ENCODE peak calls at places on chromosomes 12 and 14, in eight cellular contexts. K is HepG2, Q is transverse colon, E is tibial nerve, A is IMR-90, U is esophagus muscularis mucosa, Z is Peyer's patch, X is esophagus squamous epithelium. R is an unnamed sample.

GRCh38 chr12:53443955-53444354 is 2.4 kb downstream of the PRR13 start:
- DNase-seq in A (no peak), U (no peak), K (peak), Q (no peak), Z (peak), E (no peak), X (no peak), R (no peak)

GRCh38 chr12:115385141-115385540 is 701.2 kb upstream of the TBX3 start:
- DNase-seq in A (no peak), K (no peak), Q (no peak), X (no peak), U (peak), Z (no peak), E (no peak), R (no peak)

GRCh38 chr12:62787606-62788005 is 147.3 kb downstream of the PPM1H start:
- DNase-seq in Z (no peak), E (no peak), K (no peak), U (no peak), X (no peak), Q (no peak), A (no peak), R (no peak)

GRCh38 chr12:84542289-84542688 is 370.3 kb downstream of the SLC6A15 start:
- DNase-seq in Z (no peak), A (no peak), Q (no peak), X (no peak), E (no peak), K (no peak), U (no peak), R (no peak)

GRCh38 chr14:94322648-94323570 is at the start of gene SERPINA6:
- DNase-seq in Q (no peak), A (peak), X (no peak), E (no peak), U (peak), K (peak), Z (no peak), R (no peak)

GRCh38 chr14:90624228-90624627 is 192.0 kb downstream of the TTC7B start:
- DNase-seq in U (no peak), Z (no peak), E (no peak), Q (no peak), X (no peak), K (peak), A (peak), R (no peak)

GRCh38 chr12:130667421-130667960 is 48.6 kb downstream of the RIMBP2 start:
- DNase-seq in X (no peak), Z (no peak), A (no peak), E (no peak), K (no peak), U (no peak), Q (no peak), R (no peak)

GRCh38 chr14:93219103-93219726 is 12.2 kb downstream of the UBR7 start:
- DNase-seq in Z (peak), K (peak), U (no peak), A (peak), X (no peak), Q (peak), E (peak), R (peak)

GRCh38 chr12:31019561-31020308 is 53.9 kb upstream of the DDX11 start:
- DNase-seq in U (no peak), E (no peak), Q (no peak), Z (no peak), A (no peak), K (no peak), X (no peak), R (no peak)

GRCh38 chr14:73613046-73613383 is 698 bp downstream of the ACOT6 start:
- DNase-seq in X (no peak), Z (no peak), U (no peak), A (no peak), E (peak), K (no peak), Q (no peak), R (no peak)

DNA sequence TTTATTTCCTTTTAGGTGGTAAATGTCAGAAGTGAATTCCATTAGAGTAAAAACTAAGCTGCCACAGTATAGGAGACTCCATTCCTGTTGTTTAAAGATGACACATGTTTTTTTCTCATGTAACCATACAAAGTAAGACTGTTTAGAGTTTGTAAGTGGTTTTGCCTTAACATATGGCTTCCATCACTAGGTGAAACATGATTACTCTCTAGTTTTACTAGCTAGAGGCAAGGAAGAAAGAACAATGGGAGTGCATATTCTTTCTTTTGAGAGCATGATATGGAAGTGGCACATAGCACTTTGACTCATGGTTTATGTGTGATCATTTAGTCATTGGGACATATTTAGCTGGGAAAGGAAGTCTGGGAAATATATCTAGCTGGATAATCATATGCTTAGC is 7.7 kb downstream of the ATF7IP start:
- DNase-seq in Q (no peak), E (no peak), X (no peak), K (no peak), Z (no peak), A (peak), U (no peak), R (no peak)
- H3K4me3 ChIP-seq in Q (no peak), E (no peak), X (no peak), K (no peak), Z (no peak), A (no peak), U (no peak), R (no peak)

DNA sequence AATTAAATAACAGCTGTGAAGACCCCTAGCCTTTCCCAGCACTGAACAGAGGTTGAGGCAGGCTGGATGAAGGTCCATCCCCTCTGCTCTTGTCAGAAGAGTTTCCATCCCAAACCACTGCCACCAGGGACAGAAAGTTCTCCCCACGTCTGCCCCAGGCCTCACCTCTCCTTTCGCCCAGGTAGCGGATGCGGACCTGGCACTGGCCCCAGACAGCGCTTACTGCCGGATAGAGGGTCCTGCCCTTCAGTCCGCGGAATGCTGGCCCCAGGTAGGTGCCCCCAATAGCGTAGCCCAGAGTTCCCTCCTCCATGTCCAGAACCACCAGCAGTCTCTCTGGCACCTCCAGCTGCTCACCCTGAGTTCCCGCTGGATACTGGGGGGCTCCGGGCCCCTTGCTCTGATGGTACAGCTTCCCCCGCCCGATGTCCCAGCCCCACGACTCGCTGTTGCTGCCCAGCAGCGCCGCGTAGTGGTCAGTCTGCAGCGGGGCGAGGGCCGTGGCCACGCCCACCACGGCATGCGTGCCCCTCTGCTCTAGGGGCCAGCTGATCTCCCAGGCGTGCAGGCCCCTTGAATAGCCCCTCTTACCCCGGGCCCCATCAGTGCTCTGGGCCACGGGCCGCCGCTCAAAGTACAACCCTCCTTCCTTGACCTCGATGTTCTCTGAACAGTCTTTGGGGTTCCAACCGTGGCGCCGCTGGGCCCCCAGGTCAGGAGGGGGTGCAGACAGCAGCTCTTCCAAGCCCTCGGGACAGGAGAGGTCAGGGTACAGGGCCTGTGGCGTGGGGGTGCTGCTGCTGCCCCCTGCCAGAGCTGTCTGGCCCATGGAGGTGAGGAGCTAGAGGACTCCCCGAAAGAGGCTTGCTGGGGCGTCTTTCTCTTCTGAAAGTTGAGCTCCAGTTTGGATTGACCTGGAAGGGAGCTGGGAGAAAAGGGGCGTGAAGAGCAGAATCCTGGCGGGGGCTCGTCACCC is 742 bp downstream of the SPSB2 start:
- DNase-seq in Z (peak), Q (peak), X (no peak), E (peak), U (no peak), K (peak), A (peak), R (peak)
- TF ChIP-seq POLR2A in Z (no peak), Q (no peak), X (no peak), E (no peak), U (no peak), K (no peak), A (no peak), R (no peak)

DNA sequence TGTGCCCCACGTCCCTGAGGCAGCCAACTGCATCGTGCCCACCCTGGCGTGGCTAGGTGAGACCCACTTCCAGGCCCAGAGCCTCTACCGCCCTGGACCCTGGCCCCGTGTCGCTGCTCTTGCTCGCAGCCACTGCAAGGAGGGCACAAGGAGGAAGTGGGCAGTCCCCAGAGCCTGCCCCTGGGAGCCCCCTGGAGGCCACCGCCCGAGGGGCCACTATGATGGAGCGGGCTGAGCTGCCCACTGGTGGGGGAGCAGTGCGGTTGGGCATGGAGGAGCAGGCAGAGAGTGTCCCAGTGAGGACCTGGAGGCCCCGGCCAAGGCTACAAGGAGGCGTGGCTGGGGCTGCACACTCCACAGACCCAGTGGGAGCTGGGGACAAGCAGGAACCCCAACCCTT is 323.6 kb downstream of the PCNX1 start:
- DNase-seq in Z (no peak), Q (no peak), K (no peak), X (no peak), U (no peak), A (no peak), E (no peak), R (peak)
- TF ChIP-seq CTCF in Z (no peak), Q (no peak), K (peak), X (no peak), U (no peak), A (no peak), E (no peak), R (no peak)

GRCh38 chr14:100903672-100904185 is at the start of gene RTL1:
- DNase-seq in E (no peak), Q (no peak), A (no peak), U (peak), K (no peak), X (no peak), Z (no peak), R (no peak)

GRCh38 chr14:100906420-100906819 is 2.9 kb upstream of the RTL1 start:
- DNase-seq in Z (no peak), U (no peak), K (no peak), E (no peak), Q (no peak), X (no peak), A (no peak), R (no peak)

GRCh38 chr14:100905166-100905565 is 1.6 kb upstream of the RTL1 start:
- DNase-seq in U (no peak), A (no peak), K (no peak), E (no peak), Z (no peak), X (no peak), Q (no peak), R (no peak)

GRCh38 chr14:100902792-100903191 is 730 bp downstream of the RTL1 start:
- DNase-seq in X (no peak), K (peak), Q (no peak), U (peak), E (no peak), Z (no peak), A (no peak), R (no peak)

GRCh38 chr14:100904307-100905019 is 941 bp upstream of the RTL1 start:
- DNase-seq in E (no peak), X (no peak), Z (no peak), A (no peak), U (no peak), Q (no peak), K (no peak), R (peak)
- H3K4me3 ChIP-seq in E (no peak), X (no peak), Z (no peak), A (no peak), U (no peak), Q (no peak), K (no peak), R (no peak)

R was measured in lower leg skin.